ENCODE peak calls at places on chromosome 1, in four cellular contexts. A, G, W and N are unnamed samples.

GRCh38 chr1:247287460-247287859 is 31.6 kb downstream of the VN1R5 start:
- DNase-seq in W (no peak), A (no peak), G (no peak), N (no peak)

GRCh38 chr1:26094076-26094669 is 17.5 kb upstream of the PDIK1L start:
- DNase-seq in G (no peak), W (no peak), A (no peak), N (no peak)

GRCh38 chr1:219317762-219318353 is 144.2 kb downstream of the LYPLAL1 start:
- DNase-seq in A (no peak), W (no peak), G (no peak), N (peak; percentile 49)

GRCh38 chr1:13807213-13807612 is 107.2 kb downstream of the PRDM2 start:
- DNase-seq in A (peak; percentile 42), W (no peak), G (no peak), N (no peak)

GRCh38 chr1:5404412-5405203 is 587.6 kb downstream of the NPHP4 start:
- DNase-seq in W (no peak), A (no peak), G (no peak), N (no peak)

GRCh38 chr1:165671531-165671930 is 26.8 kb downstream of the ALDH9A1 start:
- DNase-seq in W (no peak), G (no peak), A (no peak), N (no peak)

GRCh38 chr1:50977575-50978143 is 7.6 kb downstream of the CDKN2C start:
- DNase-seq in G (peak; percentile 11), A (peak; percentile 67), W (peak; percentile 11), N (peak; percentile 65)

GRCh38 chr1:97930472-97930871 is 9.6 kb upstream of the DPYD start:
- DNase-seq in G (no peak), W (no peak), A (peak; percentile 39), N (no peak)

GRCh38 chr1:215710340-215710971 is 143.4 kb downstream of the KCTD3 start:
- DNase-seq in W (no peak), G (no peak), A (peak; percentile 76), N (peak; percentile 55)

GRCh38 chr1:66778266-66778665 is 22.8 kb downstream of the INSL5 start:
- DNase-seq in A (no peak), W (no peak), G (no peak), N (no peak)

GRCh38 chr1:20551945-20552727 is at the start of gene FAM43B:
- DNase-seq in W (peak; percentile 64), G (no peak), A (peak; percentile 26), N (no peak)

GRCh38 chr1:3669421-3669821 is 17.1 kb downstream of the TP73 start:
- DNase-seq in G (no peak), A (no peak), W (no peak), N (no peak)

GRCh38 chr1:194078765-194079164 is 892.4 kb upstream of the B3GALT2 start:
- DNase-seq in W (no peak), G (no peak), A (no peak), N (no peak)

GRCh38 chr1:55685560-55685959 is 470.4 kb upstream of the USP24 start:
- DNase-seq in G (no peak), W (no peak), A (no peak), N (no peak)

GRCh38 chr1:157087030-157087429 is 12.6 kb downstream of the ETV3L start:
- DNase-seq in W (no peak), G (no peak), A (no peak), N (no peak)

GRCh38 chr1:33903210-33903589 is 39.3 kb downstream of the HMGB4 start:
- DNase-seq in W (no peak), A (no peak), G (no peak), N (peak; percentile 41)

GRCh38 chr1:180838535-180838934 is 74.2 kb upstream of the KIAA1614 start:
- DNase-seq in A (no peak), W (no peak), G (no peak), N (no peak)

GRCh38 chr1:113538225-113538624 is 147.9 kb downstream of the MAGI3 start:
- DNase-seq in G (no peak), W (no peak), A (no peak), N (no peak)

GRCh38 chr1:71641013-71641412 is 560.2 kb upstream of the ZRANB2 start:
- DNase-seq in G (no peak), W (no peak), A (no peak), N (no peak)

GRCh38 chr1:200901796-200902444 is 7.2 kb downstream of the INAVA start:
- DNase-seq in W (no peak), G (no peak), A (no peak), N (no peak)

GRCh38 chr1:109793486-109794318 is 30.0 kb upstream of the EPS8L3 start:
- DNase-seq in G (no peak), W (no peak), A (no peak), N (peak; percentile 61)